ENCODE peak calls at places on chromosomes 3 and 15, in six cellular contexts. One of them, this sample, is unnamed.

GRCh38 chr15:92709064-92709463 is 53.5 kb upstream of the FAM174B start:
- DNase-seq in body of pancreas: no peak
- DNase-seq in uterus: no peak
- DNase-seq in lower leg skin: peak; percentile 61
- DNase-seq in right lobe of liver: no peak
- DNase-seq in HCT116: no peak
- DNase-seq in this sample: no peak

GRCh38 chr3:45216210-45216609 is 9.9 kb downstream of the TMEM158 start:
- DNase-seq in right lobe of liver: no peak
- DNase-seq in body of pancreas: no peak
- DNase-seq in uterus: no peak
- DNase-seq in HCT116: no peak
- DNase-seq in lower leg skin: no peak
- DNase-seq in this sample: no peak

GRCh38 chr3:62559831-62560445 is 186.6 kb upstream of the FEZF2 start:
- DNase-seq in right lobe of liver: no peak
- DNase-seq in body of pancreas: no peak
- DNase-seq in HCT116: peak; percentile 10
- DNase-seq in uterus: no peak
- DNase-seq in lower leg skin: no peak
- DNase-seq in this sample: no peak

GRCh38 chr3:104598848-104599501 is 767.7 kb upstream of the ALCAM start:
- DNase-seq in uterus: no peak
- DNase-seq in right lobe of liver: no peak
- DNase-seq in body of pancreas: peak; percentile 50
- DNase-seq in HCT116: no peak
- DNase-seq in lower leg skin: no peak
- DNase-seq in this sample: no peak

GRCh38 chr15:80890341-80890972 is 99.2 kb downstream of the MESD start:
- DNase-seq in uterus: no peak
- DNase-seq in HCT116: no peak
- DNase-seq in right lobe of liver: no peak
- DNase-seq in lower leg skin: no peak
- DNase-seq in body of pancreas: no peak
- DNase-seq in this sample: no peak

GRCh38 chr3:178709047-178709446 is 172.8 kb downstream of the KCNMB2 start:
- DNase-seq in lower leg skin: no peak
- DNase-seq in uterus: no peak
- DNase-seq in right lobe of liver: no peak
- DNase-seq in HCT116: no peak
- DNase-seq in body of pancreas: no peak
- DNase-seq in this sample: no peak

GRCh38 chr3:36944641-36945270 is at the start of gene TRANK1:
- DNase-seq in body of pancreas: peak; percentile 44
- DNase-seq in HCT116: no peak
- DNase-seq in uterus: peak; percentile 69
- DNase-seq in lower leg skin: peak; percentile 95
- DNase-seq in right lobe of liver: peak; percentile 74
- DNase-seq in this sample: peak; percentile 67

GRCh38 chr15:78213956-78214355 is 20.4 kb downstream of the ACSBG1 start:
- DNase-seq in uterus: no peak
- DNase-seq in right lobe of liver: no peak
- DNase-seq in lower leg skin: no peak
- DNase-seq in HCT116: no peak
- DNase-seq in body of pancreas: no peak
- DNase-seq in this sample: no peak

GRCh38 chr15:82046668-82047492 is 1.1 kb upstream of the MEX3B start:
- DNase-seq in right lobe of liver: peak; percentile 86
- DNase-seq in uterus: peak; percentile 92
- DNase-seq in body of pancreas: peak; percentile 87
- DNase-seq in lower leg skin: peak; percentile 98
- DNase-seq in HCT116: peak; percentile 76
- DNase-seq in this sample: peak; percentile 89

GRCh38 chr3:186411994-186412393 is 50.0 kb upstream of the DGKG start:
- DNase-seq in HCT116: no peak
- DNase-seq in lower leg skin: peak; percentile 70
- DNase-seq in body of pancreas: no peak
- DNase-seq in right lobe of liver: no peak
- DNase-seq in uterus: no peak
- DNase-seq in this sample: no peak

GRCh38 chr3:69718832-69719231 is 20.4 kb upstream of the MITF start:
- DNase-seq in uterus: no peak
- DNase-seq in HCT116: no peak
- DNase-seq in right lobe of liver: no peak
- DNase-seq in body of pancreas: no peak
- DNase-seq in lower leg skin: no peak
- DNase-seq in this sample: no peak

GRCh38 chr3:113241292-113242033 is 30.1 kb downstream of the BOC start:
- DNase-seq in uterus: peak; percentile 74
- DNase-seq in lower leg skin: peak; percentile 79
- DNase-seq in body of pancreas: no peak
- DNase-seq in HCT116: no peak
- DNase-seq in right lobe of liver: no peak
- DNase-seq in this sample: no peak

GRCh38 chr3:149258714-149259113 is 37.1 kb upstream of the CP start:
- DNase-seq in HCT116: no peak
- DNase-seq in uterus: no peak
- DNase-seq in right lobe of liver: no peak
- DNase-seq in body of pancreas: no peak
- DNase-seq in lower leg skin: no peak
- DNase-seq in this sample: no peak

GRCh38 chr3:120420360-120420759 is 30.4 kb downstream of the FSTL1 start:
- DNase-seq in HCT116: no peak
- DNase-seq in body of pancreas: no peak
- DNase-seq in right lobe of liver: no peak
- DNase-seq in uterus: no peak
- DNase-seq in lower leg skin: no peak
- DNase-seq in this sample: no peak

GRCh38 chr15:101434032-101434920 is 55.2 kb downstream of the PCSK6 start:
- DNase-seq in uterus: no peak
- DNase-seq in body of pancreas: no peak
- DNase-seq in HCT116: no peak
- DNase-seq in lower leg skin: peak; percentile 66
- DNase-seq in right lobe of liver: no peak
- DNase-seq in this sample: no peak

GRCh38 chr3:175431396-175431795 is 572.3 kb downstream of the NAALADL2 start:
- DNase-seq in body of pancreas: peak; percentile 10
- DNase-seq in lower leg skin: no peak
- DNase-seq in HCT116: no peak
- DNase-seq in uterus: no peak
- DNase-seq in right lobe of liver: peak; percentile 65
- DNase-seq in this sample: no peak

GRCh38 chr3:184229424-184230080 is at the start of gene VWA5B2:
- DNase-seq in body of pancreas: peak; percentile 83
- DNase-seq in right lobe of liver: peak; percentile 48
- DNase-seq in HCT116: peak; percentile 46
- DNase-seq in lower leg skin: no peak
- DNase-seq in uterus: peak; percentile 22
- DNase-seq in this sample: peak; percentile 80

GRCh38 chr3:185066251-185066650 is 86.6 kb downstream of the C3orf70 start:
- DNase-seq in uterus: no peak
- DNase-seq in lower leg skin: no peak
- DNase-seq in right lobe of liver: no peak
- DNase-seq in HCT116: no peak
- DNase-seq in body of pancreas: no peak
- DNase-seq in this sample: no peak

GRCh38 chr3:116741462-116741861 is 31.9 kb downstream of the TUSC7 start:
- DNase-seq in uterus: no peak
- DNase-seq in HCT116: no peak
- DNase-seq in right lobe of liver: no peak
- DNase-seq in lower leg skin: no peak
- DNase-seq in body of pancreas: no peak
- DNase-seq in this sample: no peak

GRCh38 chr3:188749830-188750229 is 421.9 kb upstream of the TPRG1 start:
- DNase-seq in uterus: no peak
- DNase-seq in body of pancreas: no peak
- DNase-seq in lower leg skin: no peak
- DNase-seq in right lobe of liver: no peak
- DNase-seq in HCT116: no peak
- DNase-seq in this sample: no peak

GRCh38 chr3:125231895-125232294 is 19.3 kb upstream of the SLC12A8 start:
- DNase-seq in lower leg skin: no peak
- DNase-seq in right lobe of liver: no peak
- DNase-seq in uterus: no peak
- DNase-seq in body of pancreas: no peak
- DNase-seq in HCT116: no peak
- DNase-seq in this sample: no peak

GRCh38 chr15:35195649-35196048 is 110.6 kb upstream of the NANOGP8 start:
- DNase-seq in right lobe of liver: no peak
- DNase-seq in HCT116: no peak
- DNase-seq in uterus: no peak
- DNase-seq in body of pancreas: no peak
- DNase-seq in lower leg skin: no peak
- DNase-seq in this sample: no peak

GRCh38 chr3:9949626-9950025 is 2.6 kb downstream of the PRRT3 start:
- DNase-seq in right lobe of liver: no peak
- DNase-seq in HCT116: no peak
- DNase-seq in body of pancreas: no peak
- DNase-seq in uterus: no peak
- DNase-seq in lower leg skin: no peak
- DNase-seq in this sample: no peak

GRCh38 chr3:183080628-183081027 is 18.7 kb downstream of the MCCC1 start:
- DNase-seq in uterus: no peak
- DNase-seq in lower leg skin: no peak
- DNase-seq in HCT116: no peak
- DNase-seq in body of pancreas: no peak
- DNase-seq in right lobe of liver: no peak
- DNase-seq in this sample: no peak
- TF ChIP-seq POLR2A in uterus: no peak
- TF ChIP-seq POLR2A in lower leg skin: no peak
- TF ChIP-seq POLR2A in HCT116: no peak
- TF ChIP-seq POLR2A in body of pancreas: no peak
- TF ChIP-seq POLR2A in right lobe of liver: no peak
- TF ChIP-seq POLR2A in this sample: no peak

GRCh38 chr3:8458711-8459110 is 42.9 kb upstream of the LMCD1 start:
- DNase-seq in HCT116: no peak
- DNase-seq in body of pancreas: no peak
- DNase-seq in right lobe of liver: no peak
- DNase-seq in lower leg skin: peak; percentile 92
- DNase-seq in uterus: no peak
- DNase-seq in this sample: peak; percentile 53

GRCh38 chr3:8460050-8460708 is 41.4 kb upstream of the LMCD1 start:
- DNase-seq in lower leg skin: no peak
- DNase-seq in HCT116: no peak
- DNase-seq in uterus: no peak
- DNase-seq in body of pancreas: no peak
- DNase-seq in right lobe of liver: no peak
- DNase-seq in this sample: no peak

GRCh38 chr3:8457039-8457438 is 44.6 kb upstream of the LMCD1 start:
- DNase-seq in lower leg skin: no peak
- DNase-seq in HCT116: no peak
- DNase-seq in right lobe of liver: no peak
- DNase-seq in uterus: no peak
- DNase-seq in body of pancreas: no peak
- DNase-seq in this sample: no peak

GRCh38 chr3:8456118-8456811 is 45.4 kb upstream of the LMCD1 start:
- DNase-seq in uterus: no peak
- DNase-seq in body of pancreas: no peak
- DNase-seq in HCT116: no peak
- DNase-seq in right lobe of liver: no peak
- DNase-seq in lower leg skin: no peak
- DNase-seq in this sample: no peak

DNA sequence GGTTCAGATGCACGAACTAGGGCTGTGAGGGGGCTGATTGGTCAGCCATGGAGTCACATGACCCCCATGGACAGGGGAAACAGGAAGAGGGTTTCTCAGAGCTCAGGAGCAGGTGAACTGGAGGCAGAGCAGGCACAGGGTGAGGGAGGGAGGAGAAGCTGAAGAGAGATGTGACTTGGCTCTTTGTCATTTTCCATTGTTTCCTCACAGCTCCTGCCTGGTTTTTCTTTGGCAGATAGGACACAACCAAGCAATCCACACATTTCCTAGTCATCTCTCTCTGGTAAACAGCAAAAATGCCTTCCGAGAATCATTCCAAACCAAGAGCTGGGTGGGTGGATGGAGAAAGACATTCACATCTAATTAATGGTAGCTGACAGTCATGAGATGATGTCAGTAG is 43.4 kb upstream of the LMCD1 start:
- DNase-seq in right lobe of liver: no peak
- DNase-seq in uterus: no peak
- DNase-seq in lower leg skin: no peak
- DNase-seq in HCT116: no peak
- DNase-seq in body of pancreas: no peak
- DNase-seq in this sample: no peak
- TF ChIP-seq POLR2A in right lobe of liver: no peak
- TF ChIP-seq POLR2A in uterus: no peak
- TF ChIP-seq POLR2A in lower leg skin: no peak
- TF ChIP-seq POLR2A in HCT116: no peak
- TF ChIP-seq POLR2A in body of pancreas: no peak
- TF ChIP-seq POLR2A in this sample: no peak

DNA sequence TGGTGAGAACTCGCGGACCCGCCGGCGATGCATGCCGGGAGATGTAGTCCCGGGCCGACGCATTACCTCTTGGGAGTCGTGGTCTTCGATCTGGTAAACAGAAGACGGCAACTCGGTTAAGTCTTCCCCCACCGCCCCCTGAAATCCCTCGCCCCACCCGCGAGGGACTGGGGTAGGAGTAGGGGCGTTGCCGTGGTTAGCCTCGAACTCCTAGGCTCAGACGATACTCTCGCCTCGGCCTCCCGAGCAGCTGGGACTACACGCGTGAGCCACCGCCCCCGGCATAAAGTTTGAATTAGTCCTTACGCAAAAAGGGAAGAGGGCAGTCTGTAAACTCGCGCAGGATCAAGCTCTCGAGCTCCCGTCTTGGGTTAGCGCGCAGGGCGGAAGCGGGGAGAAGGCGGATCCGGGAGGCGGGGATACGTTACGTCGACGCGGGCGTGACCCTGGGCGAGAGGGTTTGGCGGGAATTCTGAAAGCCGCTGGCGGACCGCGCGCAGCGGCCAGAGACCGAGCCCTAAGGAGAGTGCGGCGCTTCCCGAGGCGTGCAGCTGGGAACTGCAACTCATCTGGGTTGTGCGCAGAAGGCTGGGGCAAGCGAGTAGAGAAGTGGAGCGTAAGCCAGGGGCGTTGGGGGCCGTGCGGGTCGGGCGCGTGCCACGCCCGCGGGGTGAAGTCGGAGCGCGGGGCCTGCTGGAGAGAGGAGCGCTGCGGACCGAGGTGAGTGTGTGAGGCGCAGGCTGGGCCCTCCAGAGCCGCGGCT is at the start of gene RAD51:
- DNase-seq in HCT116: peak; percentile 87
- DNase-seq in right lobe of liver: peak; percentile 95
- DNase-seq in lower leg skin: peak; percentile 98
- DNase-seq in uterus: peak; percentile 89
- DNase-seq in body of pancreas: peak; percentile 89
- DNase-seq in this sample: peak; percentile 97
- TF ChIP-seq POLR2A in HCT116: peak; percentile 65
- TF ChIP-seq POLR2A in right lobe of liver: peak; percentile 65
- TF ChIP-seq POLR2A in lower leg skin: peak; percentile 36
- TF ChIP-seq POLR2A in uterus: no peak
- TF ChIP-seq POLR2A in body of pancreas: peak; percentile 82
- TF ChIP-seq POLR2A in this sample: peak; percentile 84

GRCh38 chr3:190790185-190790584 is 72.3 kb downstream of the GMNC start:
- DNase-seq in HCT116: no peak
- DNase-seq in uterus: no peak
- DNase-seq in right lobe of liver: no peak
- DNase-seq in lower leg skin: no peak
- DNase-seq in body of pancreas: peak; percentile 70
- DNase-seq in this sample: no peak

GRCh38 chr3:190785047-190785446 is 77.4 kb downstream of the GMNC start:
- DNase-seq in right lobe of liver: no peak
- DNase-seq in uterus: no peak
- DNase-seq in HCT116: no peak
- DNase-seq in lower leg skin: no peak
- DNase-seq in body of pancreas: no peak
- DNase-seq in this sample: no peak

GRCh38 chr3:190786898-190787297 is 75.6 kb downstream of the GMNC start:
- DNase-seq in right lobe of liver: no peak
- DNase-seq in lower leg skin: no peak
- DNase-seq in HCT116: no peak
- DNase-seq in body of pancreas: no peak
- DNase-seq in uterus: no peak
- DNase-seq in this sample: no peak
- TF ChIP-seq POLR2A in right lobe of liver: no peak
- TF ChIP-seq POLR2A in lower leg skin: no peak
- TF ChIP-seq POLR2A in HCT116: no peak
- TF ChIP-seq POLR2A in body of pancreas: no peak
- TF ChIP-seq POLR2A in uterus: no peak
- TF ChIP-seq POLR2A in this sample: no peak